ENCODE peak calls at places on chromosomes 16 and 17, in five cellular contexts. H is mucosa of gallbladder, U is dorsolateral prefrontal cortex, R is pancreas, N is ELR. E is an unnamed sample.

GRCh38 chr17:8436169-8436932 is 667 bp downstream of the NDEL1 start:
- DNase-seq in H (peak; percentile 54), U (no peak), R (peak; percentile 66), N (peak; percentile 69), E (peak; percentile 77)

GRCh38 chr17:7114875-7115614 is 423 bp upstream of the ASGR2 start:
- DNase-seq in H (peak; percentile 49), U (peak; percentile 44), R (no peak), N (no peak), E (no peak)

GRCh38 chr16:26765087-26765486 is 301.6 kb upstream of the C16orf82 start:
- DNase-seq in H (no peak), U (no peak), R (no peak), N (no peak), E (no peak)

GRCh38 chr17:19904412-19904811 is 36.7 kb upstream of the ULK2 start:
- DNase-seq in H (no peak), U (no peak), R (no peak), N (peak; percentile 44), E (no peak)

GRCh38 chr17:42683407-42684031 is 1.2 kb downstream of the CNTNAP1 start:
- DNase-seq in H (no peak), U (no peak), R (peak; percentile 43), N (no peak), E (no peak)

GRCh38 chr16:7482596-7483290 is 150.1 kb downstream of the RBFOX1 start:
- DNase-seq in H (no peak), U (no peak), R (no peak), N (no peak), E (peak; percentile 34)

GRCh38 chr17:10177921-10178788 is 20.3 kb downstream of the GAS7 start:
- DNase-seq in H (no peak), U (no peak), R (no peak), N (peak; percentile 80), E (no peak)

GRCh38 chr17:60170835-60171752 is 21.3 kb downstream of the CA4 start:
- DNase-seq in H (peak; percentile 54), U (peak; percentile 70), R (no peak), N (no peak), E (peak; percentile 53)

GRCh38 chr17:58530655-58531054 is 16.2 kb upstream of the MTMR4 start:
- DNase-seq in H (no peak), U (no peak), R (no peak), N (no peak), E (no peak)

GRCh38 chr16:85424260-85425060 is 188.7 kb upstream of the GSE1 start:
- DNase-seq in H (no peak), U (peak; percentile 42), R (peak; percentile 26), N (no peak), E (peak; percentile 31)

GRCh38 chr16:78179666-78180065 is 80.2 kb downstream of the WWOX start:
- DNase-seq in H (no peak), U (no peak), R (no peak), N (no peak), E (no peak)

GRCh38 chr16:2162676-2163118 is 7.1 kb downstream of the TRAF7 start:
- DNase-seq in H (no peak), U (no peak), R (no peak), N (no peak), E (no peak)

GRCh38 chr16:2303923-2304322 is 36.0 kb upstream of the RNPS1 start:
- DNase-seq in H (no peak), U (no peak), R (no peak), N (no peak), E (no peak)

E was measured in nucleus accumbens.